ENCODE peak calls at places on chromosomes 16 and 17, in seven cellular contexts. One of them, this sample, is unnamed.

GRCh38 chr16:70778901-70779309 is 22.1 kb downstream of the VAC14 start:
- DNase-seq in T-helper 22 cell: no peak
- DNase-seq in CD4-positive, alpha-beta T cell: no peak
- DNase-seq in upper lobe of right lung: peak
- DNase-seq in EL: peak
- DNase-seq in frontal cortex: no peak
- DNase-seq in uterus: peak
- DNase-seq in this sample: no peak

GRCh38 chr17:11899494-11899893 is 97.8 kb downstream of the ZNF18 start:
- DNase-seq in T-helper 22 cell: no peak
- DNase-seq in frontal cortex: peak
- DNase-seq in uterus: peak
- DNase-seq in EL: no peak
- DNase-seq in upper lobe of right lung: no peak
- DNase-seq in CD4-positive, alpha-beta T cell: no peak
- DNase-seq in this sample: no peak

GRCh38 chr17:74960739-74961342 is 11.7 kb downstream of the HID1 start:
- DNase-seq in EL: no peak
- DNase-seq in T-helper 22 cell: no peak
- DNase-seq in uterus: no peak
- DNase-seq in upper lobe of right lung: peak
- DNase-seq in CD4-positive, alpha-beta T cell: peak
- DNase-seq in frontal cortex: no peak
- DNase-seq in this sample: no peak

GRCh38 chr16:74984670-74985411 is at the start of gene WDR59:
- DNase-seq in uterus: peak
- DNase-seq in EL: peak
- DNase-seq in CD4-positive, alpha-beta T cell: peak
- DNase-seq in upper lobe of right lung: peak
- DNase-seq in T-helper 22 cell: peak
- DNase-seq in frontal cortex: peak
- DNase-seq in this sample: peak

GRCh38 chr16:27238016-27238587 is 30.5 kb downstream of the NSMCE1 start:
- DNase-seq in frontal cortex: no peak
- DNase-seq in EL: no peak
- DNase-seq in T-helper 22 cell: no peak
- DNase-seq in uterus: no peak
- DNase-seq in upper lobe of right lung: peak
- DNase-seq in CD4-positive, alpha-beta T cell: peak
- DNase-seq in this sample: peak

GRCh38 chr16:28257256-28257655 is 35.1 kb upstream of the SBK1 start:
- DNase-seq in T-helper 22 cell: no peak
- DNase-seq in CD4-positive, alpha-beta T cell: no peak
- DNase-seq in EL: no peak
- DNase-seq in frontal cortex: no peak
- DNase-seq in uterus: no peak
- DNase-seq in upper lobe of right lung: no peak
- DNase-seq in this sample: no peak

GRCh38 chr16:54121539-54122295 is 164.9 kb downstream of the IRX3 start:
- DNase-seq in uterus: no peak
- DNase-seq in CD4-positive, alpha-beta T cell: no peak
- DNase-seq in upper lobe of right lung: no peak
- DNase-seq in frontal cortex: no peak
- DNase-seq in T-helper 22 cell: no peak
- DNase-seq in EL: no peak
- DNase-seq in this sample: no peak

GRCh38 chr16:7772722-7773121 is 440.1 kb downstream of the RBFOX1 start:
- DNase-seq in upper lobe of right lung: no peak
- DNase-seq in EL: no peak
- DNase-seq in uterus: no peak
- DNase-seq in T-helper 22 cell: no peak
- DNase-seq in frontal cortex: no peak
- DNase-seq in CD4-positive, alpha-beta T cell: no peak
- DNase-seq in this sample: no peak

GRCh38 chr17:60720763-60721531 is 43.3 kb downstream of the BCAS3 start:
- DNase-seq in CD4-positive, alpha-beta T cell: peak
- DNase-seq in upper lobe of right lung: no peak
- DNase-seq in T-helper 22 cell: peak
- DNase-seq in uterus: no peak
- DNase-seq in frontal cortex: peak
- DNase-seq in EL: peak
- DNase-seq in this sample: no peak

GRCh38 chr17:63838586-63839184 is 3.8 kb downstream of the SMARCD2 start:
- DNase-seq in uterus: peak
- DNase-seq in upper lobe of right lung: peak
- DNase-seq in frontal cortex: peak
- DNase-seq in T-helper 22 cell: no peak
- DNase-seq in CD4-positive, alpha-beta T cell: no peak
- DNase-seq in EL: no peak
- DNase-seq in this sample: no peak

GRCh38 chr16:87702325-87702811 is 63.4 kb downstream of the KLHDC4 start:
- DNase-seq in uterus: no peak
- DNase-seq in T-helper 22 cell: no peak
- DNase-seq in EL: no peak
- DNase-seq in CD4-positive, alpha-beta T cell: peak
- DNase-seq in frontal cortex: peak
- DNase-seq in upper lobe of right lung: no peak
- DNase-seq in this sample: peak

GRCh38 chr17:78437508-78438169 is 59.2 kb downstream of the PGS1 start:
- DNase-seq in EL: no peak
- DNase-seq in upper lobe of right lung: no peak
- DNase-seq in CD4-positive, alpha-beta T cell: no peak
- DNase-seq in uterus: no peak
- DNase-seq in T-helper 22 cell: no peak
- DNase-seq in frontal cortex: no peak
- DNase-seq in this sample: no peak

GRCh38 chr16:80065565-80065964 is 465.0 kb upstream of the MAF start:
- DNase-seq in frontal cortex: no peak
- DNase-seq in CD4-positive, alpha-beta T cell: no peak
- DNase-seq in upper lobe of right lung: no peak
- DNase-seq in uterus: no peak
- DNase-seq in T-helper 22 cell: no peak
- DNase-seq in EL: no peak
- DNase-seq in this sample: no peak

GRCh38 chr17:2789700-2790099 is 6.5 kb upstream of the RAP1GAP2 start:
- DNase-seq in upper lobe of right lung: no peak
- DNase-seq in CD4-positive, alpha-beta T cell: no peak
- DNase-seq in uterus: no peak
- DNase-seq in frontal cortex: no peak
- DNase-seq in T-helper 22 cell: no peak
- DNase-seq in EL: no peak
- DNase-seq in this sample: no peak

GRCh38 chr17:40646791-40647548 is 648 bp downstream of the SMARCE1 start:
- DNase-seq in EL: peak
- DNase-seq in frontal cortex: no peak
- DNase-seq in CD4-positive, alpha-beta T cell: peak
- DNase-seq in upper lobe of right lung: no peak
- DNase-seq in T-helper 22 cell: peak
- DNase-seq in uterus: no peak
- DNase-seq in this sample: peak

GRCh38 chr16:4152267-4152666 is 36.0 kb upstream of the ADCY9 start:
- DNase-seq in uterus: no peak
- DNase-seq in CD4-positive, alpha-beta T cell: no peak
- DNase-seq in frontal cortex: no peak
- DNase-seq in upper lobe of right lung: no peak
- DNase-seq in T-helper 22 cell: no peak
- DNase-seq in EL: no peak
- DNase-seq in this sample: no peak

GRCh38 chr16:2690852-2691251 is 8.5 kb downstream of the KCTD5 start:
- DNase-seq in T-helper 22 cell: no peak
- DNase-seq in frontal cortex: peak
- DNase-seq in uterus: no peak
- DNase-seq in EL: no peak
- DNase-seq in upper lobe of right lung: no peak
- DNase-seq in CD4-positive, alpha-beta T cell: no peak
- DNase-seq in this sample: no peak

GRCh38 chr17:38868968-38869646 is 751 bp upstream of the LASP1 start:
- DNase-seq in T-helper 22 cell: peak
- DNase-seq in uterus: peak
- DNase-seq in CD4-positive, alpha-beta T cell: peak
- DNase-seq in EL: peak
- DNase-seq in upper lobe of right lung: peak
- DNase-seq in frontal cortex: peak
- DNase-seq in this sample: peak

GRCh38 chr16:56912746-56913703 is 18.9 kb upstream of the HERPUD1 start:
- DNase-seq in EL: peak
- DNase-seq in CD4-positive, alpha-beta T cell: no peak
- DNase-seq in upper lobe of right lung: peak
- DNase-seq in uterus: no peak
- DNase-seq in frontal cortex: no peak
- DNase-seq in T-helper 22 cell: no peak
- DNase-seq in this sample: no peak

GRCh38 chr17:45388604-45389325 is 43.9 kb downstream of the ARHGAP27 start:
- DNase-seq in uterus: no peak
- DNase-seq in T-helper 22 cell: no peak
- DNase-seq in EL: peak
- DNase-seq in upper lobe of right lung: no peak
- DNase-seq in frontal cortex: no peak
- DNase-seq in CD4-positive, alpha-beta T cell: no peak
- DNase-seq in this sample: no peak

This sample was measured in T-cell.